ENCODE peak calls at places on chromosomes 1 and 21, in ten cellular contexts. One of them, this sample, is unnamed.

GRCh38 chr21:40623550-40623949 is 223.4 kb downstream of the DSCAM start:
- DNase-seq in cardiac muscle cell: no peak
- DNase-seq in Caco-2: no peak
- DNase-seq in GM13976: no peak
- DNase-seq in progenitor cell of endocrine pancreas: no peak
- DNase-seq in right lobe of liver: no peak
- DNase-seq in sigmoid colon: no peak
- DNase-seq in nephron progenitor cell: no peak
- DNase-seq in tibial nerve: no peak
- DNase-seq in body of pancreas: no peak
- DNase-seq in this sample: no peak

GRCh38 chr21:38351961-38352521 is 95.2 kb downstream of the KCNJ15 start:
- DNase-seq in cardiac muscle cell: no peak
- DNase-seq in Caco-2: no peak
- DNase-seq in GM13976: peak; percentile 33
- DNase-seq in progenitor cell of endocrine pancreas: no peak
- DNase-seq in right lobe of liver: no peak
- DNase-seq in sigmoid colon: no peak
- DNase-seq in nephron progenitor cell: no peak
- DNase-seq in tibial nerve: no peak
- DNase-seq in body of pancreas: no peak
- DNase-seq in this sample: no peak

GRCh38 chr1:26164036-26164927 is 4.5 kb downstream of the C1orf232 start:
- DNase-seq in cardiac muscle cell: peak; percentile 79
- DNase-seq in Caco-2: peak; percentile 67
- DNase-seq in GM13976: peak; percentile 83
- DNase-seq in progenitor cell of endocrine pancreas: peak; percentile 66
- DNase-seq in right lobe of liver: peak; percentile 45
- DNase-seq in sigmoid colon: no peak
- DNase-seq in nephron progenitor cell: peak; percentile 91
- DNase-seq in tibial nerve: no peak
- DNase-seq in body of pancreas: peak; percentile 62
- DNase-seq in this sample: peak; percentile 49

GRCh38 chr21:29181799-29182470 is 51.5 kb downstream of the MAP3K7CL start:
- DNase-seq in cardiac muscle cell: peak; percentile 23
- DNase-seq in Caco-2: no peak
- DNase-seq in GM13976: peak; percentile 39
- DNase-seq in progenitor cell of endocrine pancreas: no peak
- DNase-seq in right lobe of liver: peak; percentile 33
- DNase-seq in sigmoid colon: no peak
- DNase-seq in nephron progenitor cell: no peak
- DNase-seq in tibial nerve: no peak
- DNase-seq in body of pancreas: peak; percentile 28
- DNase-seq in this sample: no peak

GRCh38 chr1:177044390-177044789 is 120.1 kb downstream of the ASTN1 start:
- DNase-seq in cardiac muscle cell: no peak
- DNase-seq in Caco-2: no peak
- DNase-seq in GM13976: no peak
- DNase-seq in progenitor cell of endocrine pancreas: no peak
- DNase-seq in right lobe of liver: no peak
- DNase-seq in sigmoid colon: no peak
- DNase-seq in nephron progenitor cell: no peak
- DNase-seq in tibial nerve: no peak
- DNase-seq in body of pancreas: no peak
- DNase-seq in this sample: no peak

GRCh38 chr1:31646259-31646960 is 1.7 kb upstream of the PEF1 start:
- DNase-seq in cardiac muscle cell: no peak
- DNase-seq in Caco-2: no peak
- DNase-seq in GM13976: no peak
- DNase-seq in progenitor cell of endocrine pancreas: no peak
- DNase-seq in right lobe of liver: no peak
- DNase-seq in sigmoid colon: no peak
- DNase-seq in nephron progenitor cell: no peak
- DNase-seq in tibial nerve: no peak
- DNase-seq in body of pancreas: no peak
- DNase-seq in this sample: no peak

GRCh38 chr1:186828612-186829542 is at the start of gene PLA2G4A:
- DNase-seq in cardiac muscle cell: peak; percentile 46
- DNase-seq in Caco-2: peak; percentile 40
- DNase-seq in GM13976: peak; percentile 56
- DNase-seq in progenitor cell of endocrine pancreas: no peak
- DNase-seq in right lobe of liver: no peak
- DNase-seq in sigmoid colon: peak; percentile 70
- DNase-seq in nephron progenitor cell: peak; percentile 19
- DNase-seq in tibial nerve: peak; percentile 15
- DNase-seq in body of pancreas: peak; percentile 45
- DNase-seq in this sample: peak; percentile 4

GRCh38 chr1:73463848-73464247 is 734.1 kb downstream of the LRRIQ3 start:
- DNase-seq in cardiac muscle cell: no peak
- DNase-seq in Caco-2: no peak
- DNase-seq in GM13976: no peak
- DNase-seq in progenitor cell of endocrine pancreas: no peak
- DNase-seq in right lobe of liver: no peak
- DNase-seq in sigmoid colon: no peak
- DNase-seq in nephron progenitor cell: no peak
- DNase-seq in tibial nerve: no peak
- DNase-seq in body of pancreas: no peak
- DNase-seq in this sample: no peak

GRCh38 chr1:162386292-162387225 is 5.0 kb downstream of the C1orf226 start:
- DNase-seq in cardiac muscle cell: no peak
- DNase-seq in Caco-2: no peak
- DNase-seq in GM13976: peak; percentile 3
- DNase-seq in progenitor cell of endocrine pancreas: no peak
- DNase-seq in right lobe of liver: no peak
- DNase-seq in sigmoid colon: no peak
- DNase-seq in nephron progenitor cell: no peak
- DNase-seq in tibial nerve: no peak
- DNase-seq in body of pancreas: no peak
- DNase-seq in this sample: no peak

GRCh38 chr1:47568763-47569162 is 130.9 kb downstream of the FOXD2 start:
- DNase-seq in cardiac muscle cell: no peak
- DNase-seq in Caco-2: no peak
- DNase-seq in GM13976: no peak
- DNase-seq in progenitor cell of endocrine pancreas: no peak
- DNase-seq in right lobe of liver: no peak
- DNase-seq in sigmoid colon: no peak
- DNase-seq in nephron progenitor cell: no peak
- DNase-seq in tibial nerve: peak; percentile 61
- DNase-seq in body of pancreas: no peak
- DNase-seq in this sample: no peak

GRCh38 chr1:45340816-45341215 is 576 bp upstream of the MUTYH start:
- DNase-seq in cardiac muscle cell: no peak
- DNase-seq in Caco-2: no peak
- DNase-seq in GM13976: no peak
- DNase-seq in progenitor cell of endocrine pancreas: no peak
- DNase-seq in right lobe of liver: no peak
- DNase-seq in sigmoid colon: no peak
- DNase-seq in nephron progenitor cell: no peak
- DNase-seq in tibial nerve: no peak
- DNase-seq in body of pancreas: no peak
- DNase-seq in this sample: peak; percentile 40

GRCh38 chr1:31152181-31152768 is 86.8 kb upstream of the PUM1 start:
- DNase-seq in cardiac muscle cell: no peak
- DNase-seq in Caco-2: peak; percentile 13
- DNase-seq in GM13976: no peak
- DNase-seq in progenitor cell of endocrine pancreas: no peak
- DNase-seq in right lobe of liver: no peak
- DNase-seq in sigmoid colon: no peak
- DNase-seq in nephron progenitor cell: no peak
- DNase-seq in tibial nerve: no peak
- DNase-seq in body of pancreas: no peak
- DNase-seq in this sample: peak; percentile 8

GRCh38 chr1:50971748-50972305 is 1.8 kb downstream of the CDKN2C start:
- DNase-seq in cardiac muscle cell: no peak
- DNase-seq in Caco-2: no peak
- DNase-seq in GM13976: peak; percentile 28
- DNase-seq in progenitor cell of endocrine pancreas: no peak
- DNase-seq in right lobe of liver: no peak
- DNase-seq in sigmoid colon: no peak
- DNase-seq in nephron progenitor cell: no peak
- DNase-seq in tibial nerve: no peak
- DNase-seq in body of pancreas: no peak
- DNase-seq in this sample: no peak

GRCh38 chr1:194024659-194025058 is 838.2 kb upstream of the B3GALT2 start:
- DNase-seq in cardiac muscle cell: peak; percentile 3
- DNase-seq in Caco-2: no peak
- DNase-seq in GM13976: no peak
- DNase-seq in progenitor cell of endocrine pancreas: no peak
- DNase-seq in right lobe of liver: no peak
- DNase-seq in sigmoid colon: no peak
- DNase-seq in nephron progenitor cell: no peak
- DNase-seq in tibial nerve: no peak
- DNase-seq in body of pancreas: no peak
- DNase-seq in this sample: no peak

GRCh38 chr1:154627247-154628121 is 19.5 kb upstream of the ADAR start:
- DNase-seq in cardiac muscle cell: peak; percentile 89
- DNase-seq in Caco-2: peak; percentile 91
- DNase-seq in GM13976: peak; percentile 85
- DNase-seq in progenitor cell of endocrine pancreas: peak; percentile 80
- DNase-seq in right lobe of liver: peak; percentile 90
- DNase-seq in sigmoid colon: peak; percentile 93
- DNase-seq in nephron progenitor cell: peak; percentile 85
- DNase-seq in tibial nerve: peak; percentile 82
- DNase-seq in body of pancreas: peak; percentile 94
- DNase-seq in this sample: peak; percentile 97
- TF ChIP-seq CTCF in cardiac muscle cell: no peak
- TF ChIP-seq CTCF in Caco-2: no peak
- TF ChIP-seq CTCF in GM13976: no peak
- TF ChIP-seq CTCF in progenitor cell of endocrine pancreas: no peak
- TF ChIP-seq CTCF in right lobe of liver: peak; percentile 2
- TF ChIP-seq CTCF in sigmoid colon: no peak
- TF ChIP-seq CTCF in nephron progenitor cell: no peak
- TF ChIP-seq CTCF in tibial nerve: no peak
- TF ChIP-seq CTCF in body of pancreas: no peak
- TF ChIP-seq CTCF in this sample: no peak

DNA sequence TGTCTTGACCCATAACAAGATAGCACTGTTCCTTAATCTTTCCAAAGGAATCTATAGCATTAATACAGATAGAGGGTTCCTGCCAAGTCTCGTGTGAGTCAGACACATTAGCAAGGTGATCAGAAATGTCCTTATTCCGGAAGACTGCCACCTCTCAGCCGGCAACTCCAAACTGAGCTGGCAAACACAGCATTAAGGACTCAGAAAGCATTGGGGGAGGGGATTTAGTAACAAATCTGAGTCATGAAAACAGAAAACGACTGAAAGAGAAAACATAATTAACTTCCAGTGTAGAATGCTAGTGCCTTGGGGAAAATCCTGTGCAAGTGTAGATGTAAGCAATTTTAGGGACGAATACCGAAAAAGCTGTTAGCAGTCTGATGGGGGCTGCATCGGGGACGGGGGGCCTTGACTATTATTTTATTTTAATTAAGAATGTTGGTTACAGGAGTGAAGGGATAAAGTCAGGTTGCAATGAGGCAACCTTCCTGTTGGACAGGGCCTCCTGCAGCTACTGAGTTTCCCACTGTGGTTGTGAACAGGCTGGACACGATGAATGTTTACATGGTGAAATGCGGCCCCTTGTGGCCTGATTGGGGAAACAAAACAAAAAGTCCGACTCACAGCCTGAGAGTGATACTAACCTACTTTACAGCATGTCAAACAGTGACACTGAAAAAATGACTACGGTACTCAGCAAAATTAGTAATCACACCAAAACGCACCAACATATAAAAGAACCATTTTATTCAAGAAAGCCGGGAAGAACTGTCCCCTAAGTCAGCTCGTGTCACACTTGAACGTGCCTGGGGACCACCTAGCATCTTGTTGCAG is 20.7 kb downstream of the MIS18A start:
- DNase-seq in cardiac muscle cell: peak; percentile 85
- DNase-seq in Caco-2: peak; percentile 72
- DNase-seq in GM13976: peak; percentile 77
- DNase-seq in progenitor cell of endocrine pancreas: peak; percentile 59
- DNase-seq in right lobe of liver: peak; percentile 53
- DNase-seq in sigmoid colon: peak; percentile 82
- DNase-seq in nephron progenitor cell: peak; percentile 66
- DNase-seq in tibial nerve: peak; percentile 58
- DNase-seq in body of pancreas: peak; percentile 86
- DNase-seq in this sample: peak; percentile 64
- TF ChIP-seq CTCF in cardiac muscle cell: peak; percentile 79
- TF ChIP-seq CTCF in Caco-2: peak; percentile 76
- TF ChIP-seq CTCF in GM13976: peak; percentile 60
- TF ChIP-seq CTCF in progenitor cell of endocrine pancreas: peak; percentile 86
- TF ChIP-seq CTCF in right lobe of liver: peak; percentile 71
- TF ChIP-seq CTCF in sigmoid colon: peak; percentile 68
- TF ChIP-seq CTCF in nephron progenitor cell: peak; percentile 77
- TF ChIP-seq CTCF in tibial nerve: peak; percentile 81
- TF ChIP-seq CTCF in body of pancreas: peak; percentile 36
- TF ChIP-seq CTCF in this sample: peak; percentile 65

GRCh38 chr1:61120998-61121397 is 38.6 kb downstream of the NFIA start:
- DNase-seq in cardiac muscle cell: no peak
- DNase-seq in Caco-2: no peak
- DNase-seq in GM13976: no peak
- DNase-seq in progenitor cell of endocrine pancreas: no peak
- DNase-seq in right lobe of liver: no peak
- DNase-seq in sigmoid colon: no peak
- DNase-seq in nephron progenitor cell: no peak
- DNase-seq in tibial nerve: no peak
- DNase-seq in body of pancreas: peak; percentile 20
- DNase-seq in this sample: no peak

GRCh38 chr1:61120307-61120840 is 38.0 kb downstream of the NFIA start:
- DNase-seq in cardiac muscle cell: no peak
- DNase-seq in Caco-2: no peak
- DNase-seq in GM13976: no peak
- DNase-seq in progenitor cell of endocrine pancreas: no peak
- DNase-seq in right lobe of liver: no peak
- DNase-seq in sigmoid colon: no peak
- DNase-seq in nephron progenitor cell: no peak
- DNase-seq in tibial nerve: no peak
- DNase-seq in body of pancreas: no peak
- DNase-seq in this sample: no peak

GRCh38 chr1:61123321-61123720 is 41.0 kb downstream of the NFIA start:
- DNase-seq in cardiac muscle cell: no peak
- DNase-seq in Caco-2: no peak
- DNase-seq in GM13976: no peak
- DNase-seq in progenitor cell of endocrine pancreas: no peak
- DNase-seq in right lobe of liver: no peak
- DNase-seq in sigmoid colon: no peak
- DNase-seq in nephron progenitor cell: no peak
- DNase-seq in tibial nerve: no peak
- DNase-seq in body of pancreas: no peak
- DNase-seq in this sample: no peak

GRCh38 chr1:61122389-61122788 is 40.0 kb downstream of the NFIA start:
- DNase-seq in cardiac muscle cell: no peak
- DNase-seq in Caco-2: no peak
- DNase-seq in GM13976: no peak
- DNase-seq in progenitor cell of endocrine pancreas: no peak
- DNase-seq in right lobe of liver: no peak
- DNase-seq in sigmoid colon: no peak
- DNase-seq in nephron progenitor cell: no peak
- DNase-seq in tibial nerve: no peak
- DNase-seq in body of pancreas: no peak
- DNase-seq in this sample: no peak

GRCh38 chr1:61121631-61122030 is 39.3 kb downstream of the NFIA start:
- DNase-seq in cardiac muscle cell: no peak
- DNase-seq in Caco-2: no peak
- DNase-seq in GM13976: no peak
- DNase-seq in progenitor cell of endocrine pancreas: no peak
- DNase-seq in right lobe of liver: no peak
- DNase-seq in sigmoid colon: no peak
- DNase-seq in nephron progenitor cell: no peak
- DNase-seq in tibial nerve: no peak
- DNase-seq in body of pancreas: no peak
- DNase-seq in this sample: no peak
- TF ChIP-seq CTCF in cardiac muscle cell: no peak
- TF ChIP-seq CTCF in Caco-2: no peak
- TF ChIP-seq CTCF in GM13976: no peak
- TF ChIP-seq CTCF in progenitor cell of endocrine pancreas: no peak
- TF ChIP-seq CTCF in right lobe of liver: no peak
- TF ChIP-seq CTCF in sigmoid colon: no peak
- TF ChIP-seq CTCF in nephron progenitor cell: no peak
- TF ChIP-seq CTCF in tibial nerve: peak; percentile 14
- TF ChIP-seq CTCF in body of pancreas: no peak
- TF ChIP-seq CTCF in this sample: no peak

GRCh38 chr21:42164064-42164789 is 54.7 kb upstream of the ABCG1 start:
- DNase-seq in cardiac muscle cell: peak; percentile 60
- DNase-seq in Caco-2: peak; percentile 63
- DNase-seq in GM13976: peak; percentile 81
- DNase-seq in progenitor cell of endocrine pancreas: no peak
- DNase-seq in right lobe of liver: peak; percentile 70
- DNase-seq in sigmoid colon: peak; percentile 79
- DNase-seq in nephron progenitor cell: peak; percentile 37
- DNase-seq in tibial nerve: peak; percentile 42
- DNase-seq in body of pancreas: peak; percentile 72
- DNase-seq in this sample: peak; percentile 78
- TF ChIP-seq CTCF in cardiac muscle cell: peak; percentile 40
- TF ChIP-seq CTCF in Caco-2: peak; percentile 72
- TF ChIP-seq CTCF in GM13976: peak; percentile 76
- TF ChIP-seq CTCF in progenitor cell of endocrine pancreas: peak; percentile 42
- TF ChIP-seq CTCF in right lobe of liver: peak; percentile 47
- TF ChIP-seq CTCF in sigmoid colon: no peak
- TF ChIP-seq CTCF in nephron progenitor cell: peak; percentile 23
- TF ChIP-seq CTCF in tibial nerve: peak; percentile 65
- TF ChIP-seq CTCF in body of pancreas: no peak
- TF ChIP-seq CTCF in this sample: peak; percentile 62